ENCODE peak calls at places on chromosomes 6 and 20, in five cellular contexts. S is nephron progenitor cell, O is mammary epithelial cell, Z is GM12865, H is breast epithelium. R is an unnamed sample.

GRCh38 chr6:489001-489400 is 97.4 kb downstream of the IRF4 start:
- DNase-seq in O (no peak), S (no peak), Z (peak), H (no peak), R (no peak)

GRCh38 chr6:166145751-166146150 is 21.9 kb downstream of the TBXT start:
- DNase-seq in S (no peak), Z (no peak), O (peak), H (no peak), R (no peak)

GRCh38 chr20:24721891-24722530 is 227.1 kb upstream of the CST7 start:
- DNase-seq in Z (no peak), O (peak), S (no peak), H (no peak), R (no peak)

GRCh38 chr20:35077341-35077740 is 15.3 kb downstream of the TRPC4AP start:
- DNase-seq in S (no peak), O (peak), Z (no peak), H (no peak), R (no peak)

GRCh38 chr20:46040902-46041535 is 12.0 kb downstream of the SLC12A5 start:
- DNase-seq in Z (peak), H (no peak), O (peak), S (peak), R (no peak)

GRCh38 chr6:37615564-37616340 is 81.9 kb downstream of the MDGA1 start:
- DNase-seq in S (no peak), Z (no peak), H (no peak), O (no peak), R (no peak)

GRCh38 chr6:31701666-31702420 is 1.3 kb downstream of the ABHD16A start:
- DNase-seq in Z (no peak), H (no peak), O (no peak), S (no peak), R (peak)

GRCh38 chr6:113011803-113012202 is 664.7 kb downstream of the RFPL4B start:
- DNase-seq in O (no peak), Z (no peak), H (no peak), S (no peak), R (no peak)

GRCh38 chr6:160520043-160520904 is 143.8 kb downstream of the LPA start:
- DNase-seq in H (peak), Z (peak), O (peak), S (peak), R (peak)

GRCh38 chr6:160523223-160523622 is 140.9 kb downstream of the LPA start:
- DNase-seq in H (no peak), S (no peak), Z (peak), O (no peak), R (no peak)

GRCh38 chr6:160513836-160514235 is 150.2 kb downstream of the LPA start:
- DNase-seq in O (no peak), Z (no peak), S (no peak), H (no peak), R (no peak)

GRCh38 chr6:160519133-160519532 is 144.9 kb downstream of the LPA start:
- DNase-seq in Z (no peak), S (no peak), O (no peak), H (no peak), R (no peak)

GRCh38 chr6:160519603-160520042 is 144.5 kb downstream of the LPA start:
- DNase-seq in Z (no peak), S (no peak), H (no peak), O (peak), R (no peak)
- TF ChIP-seq CTCF in Z (peak), S (peak), H (peak), O (peak), R (peak)

DNA sequence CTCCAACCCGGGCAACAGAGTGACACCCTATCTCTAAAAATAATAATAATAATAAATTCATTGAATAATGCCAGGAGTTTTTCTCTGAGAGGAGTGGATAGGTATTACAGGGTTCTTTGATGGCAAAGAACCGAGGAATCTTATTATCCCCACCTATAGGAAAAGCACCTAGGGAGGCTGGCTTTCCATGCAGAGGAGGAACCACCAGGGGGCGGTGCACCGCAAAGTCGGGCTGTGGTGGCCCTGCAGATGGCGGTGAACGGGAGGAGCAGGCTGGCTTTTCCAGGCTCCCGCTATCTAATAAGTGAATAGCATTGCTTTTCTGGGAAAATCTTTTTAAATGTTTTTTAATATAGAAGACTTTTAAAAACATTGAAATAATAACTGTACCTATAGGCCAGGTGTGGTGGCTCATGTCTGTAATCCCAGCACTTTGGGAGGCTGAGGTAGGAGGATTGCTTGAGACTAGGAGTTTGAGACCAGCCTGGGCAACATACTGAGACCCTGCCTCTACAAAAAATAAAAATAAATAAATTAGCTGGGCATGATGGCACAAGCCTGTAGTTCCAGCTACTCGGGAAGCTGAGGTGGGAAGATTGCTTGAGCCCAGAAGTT is 864.2 kb downstream of the KIF16B start:
- DNase-seq in S (peak), O (no peak), Z (peak), H (no peak), R (peak)
- TF ChIP-seq CTCF in S (peak), O (peak), Z (peak), H (no peak), R (no peak)

GRCh38 chr6:46103437-46103836 is 26.4 kb upstream of the ENPP4 start:
- DNase-seq in Z (no peak), S (no peak), O (no peak), H (no peak), R (no peak)
- TF ChIP-seq CTCF in Z (no peak), S (no peak), O (no peak), H (no peak), R (peak)

GRCh38 chr6:45226081-45226480 is 102.0 kb upstream of the RUNX2 start:
- DNase-seq in H (no peak), S (no peak), O (no peak), Z (no peak), R (no peak)
- TF ChIP-seq CTCF in H (no peak), S (no peak), O (no peak), Z (no peak), R (no peak)

GRCh38 chr20:37988555-37988954 is 44.7 kb downstream of the TTI1 start:
- DNase-seq in H (no peak), S (no peak), Z (no peak), O (no peak), R (peak)

GRCh38 chr20:37986873-37987601 is 46.2 kb downstream of the TTI1 start:
- DNase-seq in Z (no peak), O (no peak), H (peak), S (no peak), R (peak)

GRCh38 chr20:37986063-37986858 is 47.0 kb downstream of the TTI1 start:
- DNase-seq in Z (no peak), O (no peak), H (no peak), S (no peak), R (no peak)

GRCh38 chr20:37989601-37990001 is 43.7 kb downstream of the TTI1 start:
- DNase-seq in H (no peak), O (peak), Z (peak), S (no peak), R (peak)

GRCh38 chr20:37987602-37988290 is 45.5 kb downstream of the TTI1 start:
- DNase-seq in H (no peak), S (no peak), Z (no peak), O (no peak), R (no peak)
- TF ChIP-seq CTCF in H (no peak), S (no peak), Z (no peak), O (no peak), R (no peak)

GRCh38 chr6:53986165-53986720 is 125.0 kb upstream of the MLIP start:
- DNase-seq in Z (peak), H (no peak), O (peak), S (peak), R (no peak)
- TF ChIP-seq CTCF in Z (peak), H (peak), O (peak), S (peak), R (peak)

GRCh38 chr6:127458190-127458589 is 999 bp downstream of the KIAA0408 start:
- DNase-seq in H (no peak), O (no peak), Z (no peak), S (no peak), R (no peak)

GRCh38 chr6:127459231-127459641 is at the start of gene KIAA0408:
- DNase-seq in O (peak), H (no peak), S (peak), Z (peak), R (peak)

GRCh38 chr6:127460465-127460864 is 1.3 kb upstream of the KIAA0408 start:
- DNase-seq in O (no peak), H (no peak), Z (no peak), S (no peak), R (no peak)

GRCh38 chr6:127458817-127459216 is 372 bp downstream of the KIAA0408 start:
- DNase-seq in Z (no peak), S (no peak), H (no peak), O (peak), R (peak)

DNA sequence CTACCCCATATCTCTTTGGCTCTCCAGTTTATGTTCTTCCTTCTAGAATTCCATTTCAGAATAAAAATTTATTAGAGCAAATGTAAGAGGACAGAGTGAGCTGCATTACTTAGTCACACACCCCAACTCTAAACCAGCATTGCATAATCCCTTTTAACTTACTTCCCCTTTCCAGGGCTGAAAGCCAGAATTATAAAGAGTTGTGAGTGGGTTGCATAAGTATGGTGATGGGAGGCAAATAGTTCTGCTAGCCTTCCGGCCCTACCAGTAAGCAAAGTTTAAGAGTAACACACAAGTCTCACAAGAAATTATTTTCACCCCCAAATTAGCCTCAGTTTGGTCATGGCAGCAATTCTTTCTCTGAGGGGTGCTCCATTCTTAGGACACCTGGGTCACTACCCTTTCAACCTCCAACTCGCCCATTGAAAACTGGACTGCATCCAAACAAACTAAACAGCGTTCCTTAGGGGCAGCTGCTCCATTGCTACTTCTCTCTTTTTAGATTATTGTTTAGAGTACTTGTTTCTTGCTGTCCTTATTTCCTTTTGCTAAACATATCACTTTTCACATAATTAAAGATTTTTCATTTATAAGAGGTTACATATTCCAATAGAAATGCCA is 1.6 kb downstream of the KIAA0408 start:
- DNase-seq in O (peak), S (no peak), Z (no peak), H (no peak), R (peak)
- TF ChIP-seq CTCF in O (no peak), S (no peak), Z (no peak), H (no peak), R (no peak)

R was measured in gastrocnemius medialis.